ENCODE peak calls at places on chromosomes 5 and 9, in eight cellular contexts. T is A673, D is BJ, O is mammary epithelial cell, V is AG10803, W is WERI-Rb-1, K is choroid plexus epithelial cell, L is lung. F is an unnamed sample.

GRCh38 chr9:77957652-77958051 is 74.0 kb downstream of the GNAQ start:
- DNase-seq in T (no peak), D (no peak), O (peak), V (no peak), W (no peak), K (no peak), L (no peak), F (no peak)

GRCh38 chr5:59600998-59601397 is 292.5 kb downstream of the PDE4D start:
- DNase-seq in T (no peak), D (no peak), O (no peak), V (no peak), W (no peak), K (no peak), L (no peak), F (no peak)

GRCh38 chr5:63555874-63556273 is 406.4 kb downstream of the HTR1A start:
- DNase-seq in T (peak), D (no peak), O (peak), V (no peak), W (no peak), K (no peak), L (no peak), F (no peak)

GRCh38 chr9:104977168-104977567 is 49.2 kb upstream of the ABCA1 start:
- DNase-seq in T (no peak), D (no peak), O (no peak), V (no peak), W (no peak), K (no peak), L (no peak), F (no peak)

GRCh38 chr5:160270704-160271103 is 41.4 kb downstream of the FABP6 start:
- DNase-seq in T (no peak), D (no peak), O (peak), V (no peak), W (no peak), K (no peak), L (no peak), F (no peak)

GRCh38 chr9:125472926-125473701 is 211.5 kb downstream of the GAPVD1 start:
- DNase-seq in T (no peak), D (no peak), O (no peak), V (peak), W (peak), K (peak), L (peak), F (peak)

GRCh38 chr9:136951541-136952353 is at the start of gene LCN12:
- DNase-seq in T (no peak), D (no peak), O (no peak), V (no peak), W (no peak), K (no peak), L (no peak), F (no peak)

GRCh38 chr5:72093231-72093630 is 14.0 kb upstream of the MAP1B start:
- DNase-seq in T (no peak), D (no peak), O (peak), V (no peak), W (no peak), K (peak), L (no peak), F (no peak)

GRCh38 chr5:149804478-149805450 is 74.7 kb downstream of the PPARGC1B start:
- DNase-seq in T (no peak), D (no peak), O (no peak), V (no peak), W (no peak), K (peak), L (no peak), F (peak)

GRCh38 chr5:87004101-87004500 is 263.6 kb upstream of the RASA1 start:
- DNase-seq in T (no peak), D (no peak), O (peak), V (no peak), W (no peak), K (peak), L (no peak), F (no peak)

GRCh38 chr5:14397717-14398116 is 183.9 kb upstream of the OTULINL start:
- DNase-seq in T (no peak), D (peak), O (peak), V (peak), W (no peak), K (peak), L (no peak), F (peak)

GRCh38 chr5:177471610-177472356 is 1.7 kb downstream of the DBN1 start:
- DNase-seq in T (no peak), D (no peak), O (no peak), V (peak), W (no peak), K (peak), L (no peak), F (peak)

GRCh38 chr5:107572800-107573368 is 97.9 kb downstream of the EFNA5 start:
- DNase-seq in T (no peak), D (no peak), O (no peak), V (no peak), W (no peak), K (no peak), L (no peak), F (no peak)

GRCh38 chr9:78692871-78693270 is 395.9 kb downstream of the PSAT1 start:
- DNase-seq in T (no peak), D (no peak), O (no peak), V (peak), W (no peak), K (no peak), L (no peak), F (no peak)

GRCh38 chr5:76393035-76393680 is 9.9 kb upstream of the IQGAP2 start:
- DNase-seq in T (peak), D (no peak), O (no peak), V (no peak), W (no peak), K (no peak), L (no peak), F (no peak)

GRCh38 chr9:110626109-110626829 is 42.3 kb upstream of the MUSK start:
- DNase-seq in T (peak), D (peak), O (peak), V (peak), W (no peak), K (peak), L (no peak), F (peak)

GRCh38 chr5:116881921-116882531 is 307.4 kb upstream of the SEMA6A start:
- DNase-seq in T (no peak), D (no peak), O (no peak), V (no peak), W (no peak), K (no peak), L (peak), F (no peak)

GRCh38 chr5:141084487-141084989 is 9.9 kb upstream of the PCDHB2 start:
- DNase-seq in T (peak), D (peak), O (peak), V (peak), W (peak), K (peak), L (peak), F (peak)

GRCh38 chr5:179293276-179293675 is 52.0 kb downstream of the ADAMTS2 start:
- DNase-seq in T (no peak), D (no peak), O (no peak), V (peak), W (no peak), K (no peak), L (no peak), F (no peak)

GRCh38 chr5:22850981-22851380 is 2.2 kb downstream of the CDH12 start:
- DNase-seq in T (peak), D (no peak), O (no peak), V (no peak), W (no peak), K (peak), L (no peak), F (no peak)

GRCh38 chr5:159405611-159406031 is 75.3 kb upstream of the IL12B start:
- DNase-seq in T (no peak), D (no peak), O (no peak), V (no peak), W (no peak), K (no peak), L (no peak), F (no peak)

GRCh38 chr5:35963381-35963843 is 25.0 kb upstream of the CAPSL start:
- DNase-seq in T (peak), D (no peak), O (peak), V (no peak), W (peak), K (peak), L (no peak), F (peak)

GRCh38 chr5:104049752-104050151 is 487.2 kb upstream of the NUDT12 start:
- DNase-seq in T (no peak), D (no peak), O (no peak), V (no peak), W (no peak), K (no peak), L (no peak), F (no peak)

GRCh38 chr9:13113201-13113600 is 166.3 kb downstream of the MPDZ start:
- DNase-seq in T (no peak), D (peak), O (no peak), V (peak), W (no peak), K (peak), L (no peak), F (peak)

GRCh38 chr9:115653231-115653630 is 500.4 kb upstream of the PAPPA start:
- DNase-seq in T (no peak), D (no peak), O (no peak), V (peak), W (no peak), K (peak), L (no peak), F (peak)

GRCh38 chr9:75918909-75919308 is 28.4 kb downstream of the PCSK5 start:
- DNase-seq in T (no peak), D (no peak), O (no peak), V (no peak), W (no peak), K (peak), L (no peak), F (no peak)

GRCh38 chr5:93156566-93156965 is 424.5 kb downstream of the NR2F1-AS1 start:
- DNase-seq in T (no peak), D (no peak), O (no peak), V (no peak), W (no peak), K (no peak), L (no peak), F (no peak)

GRCh38 chr9:110115868-110116542 is 92.0 kb downstream of the C9orf152 start:
- DNase-seq in T (no peak), D (no peak), O (peak), V (peak), W (no peak), K (peak), L (no peak), F (peak)

GRCh38 chr9:137482094-137482781 is 23.1 kb upstream of the NSMF start:
- DNase-seq in T (no peak), D (peak), O (peak), V (peak), W (no peak), K (peak), L (no peak), F (peak)

GRCh38 chr9:69044226-69045219 is 9.0 kb downstream of the FXN start:
- DNase-seq in T (no peak), D (no peak), O (peak), V (peak), W (no peak), K (peak), L (no peak), F (peak)

GRCh38 chr9:134224130-134224826 is 59.9 kb upstream of the RNU6ATAC start:
- DNase-seq in T (no peak), D (no peak), O (no peak), V (no peak), W (no peak), K (no peak), L (no peak), F (peak)

GRCh38 chr5:178058321-178059012 is 54.9 kb upstream of the N4BP3 start:
- DNase-seq in T (no peak), D (no peak), O (no peak), V (no peak), W (no peak), K (no peak), L (peak), F (no peak)

GRCh38 chr9:108580021-108580439 is 275.8 kb downstream of the ACTL7B start:
- DNase-seq in T (peak), D (no peak), O (peak), V (peak), W (no peak), K (no peak), L (no peak), F (no peak)

GRCh38 chr9:137987244-137988030 is 109.9 kb downstream of the CACNA1B start:
- DNase-seq in T (no peak), D (no peak), O (no peak), V (peak), W (no peak), K (no peak), L (peak), F (no peak)

GRCh38 chr5:1302258-1302657 is 7.4 kb upstream of the TERT start:
- DNase-seq in T (no peak), D (no peak), O (no peak), V (no peak), W (no peak), K (no peak), L (no peak), F (no peak)

GRCh38 chr5:110335361-110336046 is 391.0 kb downstream of the TMEM232 start:
- DNase-seq in T (peak), D (peak), O (no peak), V (peak), W (peak), K (no peak), L (no peak), F (peak)

GRCh38 chr5:111072949-111073682 is 1.6 kb downstream of the TSLP start:
- DNase-seq in T (peak), D (no peak), O (peak), V (no peak), W (peak), K (peak), L (peak), F (peak)

GRCh38 chr9:134220311-134220710 is 55.9 kb upstream of the RNU6ATAC start:
- DNase-seq in T (no peak), D (no peak), O (no peak), V (no peak), W (no peak), K (no peak), L (no peak), F (no peak)

GRCh38 chr5:90503596-90503995 is 25.8 kb downstream of the LYSMD3 start:
- DNase-seq in T (no peak), D (no peak), O (peak), V (no peak), W (no peak), K (no peak), L (no peak), F (no peak)

DNA sequence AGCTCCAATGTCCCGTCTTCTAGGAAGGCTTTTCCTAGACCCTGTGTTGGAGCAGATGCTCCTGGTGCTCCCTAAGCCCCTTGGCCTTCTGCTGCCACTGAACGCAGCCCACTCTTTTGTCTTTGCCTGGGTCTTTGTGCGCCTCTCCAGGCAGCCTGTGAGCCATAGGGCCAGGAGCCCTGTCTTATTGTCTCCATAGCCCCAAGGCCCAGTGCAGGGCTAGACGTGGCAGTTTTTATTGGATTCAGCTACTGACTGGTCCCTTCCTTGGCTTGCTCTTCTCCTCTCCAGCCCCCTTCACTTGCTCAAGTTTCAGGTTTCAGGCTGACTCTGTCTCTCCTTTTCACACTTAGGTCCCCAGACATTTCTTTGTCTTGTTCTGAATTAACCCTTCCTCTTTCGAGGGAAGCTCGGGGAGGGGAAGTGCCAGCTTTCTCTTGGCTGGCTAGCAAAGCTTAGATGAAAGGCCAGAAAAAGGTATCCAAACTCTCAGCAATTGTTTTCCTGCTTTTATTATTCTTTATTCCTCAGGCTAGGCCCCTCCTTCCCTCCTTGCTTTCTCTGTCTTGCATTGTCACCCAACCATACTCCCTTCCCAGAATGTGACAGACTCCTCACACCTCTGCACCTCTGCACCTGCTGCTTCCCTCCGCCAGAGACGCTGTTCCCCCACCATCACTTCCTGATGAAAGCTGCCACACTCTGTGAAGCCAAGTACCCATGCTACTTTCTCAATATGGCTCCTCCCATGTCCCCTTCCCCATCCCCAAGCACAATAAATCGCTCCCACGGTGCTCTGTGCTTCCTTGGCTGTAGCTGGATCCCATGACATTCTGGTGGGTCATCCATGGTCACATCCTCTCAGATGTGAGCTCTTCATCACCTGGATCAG is 101.6 kb upstream of the CPEB4 start:
- DNase-seq in T (no peak), D (no peak), O (no peak), V (no peak), W (no peak), K (no peak), L (no peak), F (no peak)
- TF ChIP-seq CTCF in T (no peak), D (no peak), O (no peak), V (no peak), W (peak), K (no peak), L (no peak), F (no peak)

DNA sequence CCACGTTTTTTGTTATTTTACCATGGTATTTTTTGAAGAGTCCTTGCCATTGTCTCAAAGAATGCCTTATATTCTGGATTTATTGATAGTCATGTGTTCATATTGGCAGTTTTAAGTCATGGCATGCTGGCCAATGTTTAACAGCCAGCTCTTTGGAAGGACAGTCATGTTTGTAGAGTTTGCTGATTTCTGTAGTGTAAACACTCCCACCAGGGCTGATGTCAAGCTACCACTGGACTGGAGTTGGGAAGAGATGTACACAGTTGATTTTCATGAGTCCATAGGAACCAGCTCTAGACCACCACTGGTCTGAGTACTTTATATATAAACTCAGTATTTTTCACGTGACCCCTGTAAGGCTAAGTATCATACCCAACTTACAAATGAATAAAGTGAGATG is 125.2 kb upstream of the DHFR start:
- DNase-seq in T (no peak), D (no peak), O (no peak), V (no peak), W (no peak), K (no peak), L (no peak), F (no peak)
- H3K4me3 ChIP-seq in T (no peak), D (no peak), O (no peak), V (no peak), W (no peak), K (no peak), L (no peak), F (no peak)

DNA sequence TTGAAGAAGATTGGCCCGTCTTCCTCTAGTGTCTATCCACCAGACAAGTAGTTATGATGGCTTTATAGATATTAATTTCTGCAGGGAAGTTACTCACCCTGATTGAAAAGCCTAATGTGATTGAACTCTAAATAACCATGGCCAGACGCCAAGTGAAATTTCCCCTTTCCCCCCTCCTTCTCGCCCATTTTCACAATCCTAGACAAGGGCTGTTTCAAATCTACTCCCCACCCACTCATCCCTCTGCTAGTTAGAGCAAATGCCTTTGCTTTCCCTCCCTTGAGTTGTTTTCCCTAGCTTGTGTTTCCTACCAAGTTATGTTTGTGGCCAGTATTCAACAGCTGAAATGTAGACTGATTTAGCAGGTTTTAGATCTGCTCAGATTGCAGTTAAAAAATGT is 182.4 kb downstream of the TMEM167A start:
- DNase-seq in T (no peak), D (no peak), O (peak), V (no peak), W (no peak), K (peak), L (no peak), F (no peak)
- TF ChIP-seq CTCF in T (no peak), D (no peak), O (no peak), V (no peak), W (no peak), K (no peak), L (no peak), F (no peak)

GRCh38 chr5:119289413-119289812 is 66.4 kb upstream of the TNFAIP8 start:
- DNase-seq in T (no peak), D (no peak), O (no peak), V (no peak), W (peak), K (no peak), L (no peak), F (no peak)
- H3K4me3 ChIP-seq in T (no peak), D (no peak), O (no peak), V (no peak), W (no peak), K (no peak), L (no peak), F (no peak)

DNA sequence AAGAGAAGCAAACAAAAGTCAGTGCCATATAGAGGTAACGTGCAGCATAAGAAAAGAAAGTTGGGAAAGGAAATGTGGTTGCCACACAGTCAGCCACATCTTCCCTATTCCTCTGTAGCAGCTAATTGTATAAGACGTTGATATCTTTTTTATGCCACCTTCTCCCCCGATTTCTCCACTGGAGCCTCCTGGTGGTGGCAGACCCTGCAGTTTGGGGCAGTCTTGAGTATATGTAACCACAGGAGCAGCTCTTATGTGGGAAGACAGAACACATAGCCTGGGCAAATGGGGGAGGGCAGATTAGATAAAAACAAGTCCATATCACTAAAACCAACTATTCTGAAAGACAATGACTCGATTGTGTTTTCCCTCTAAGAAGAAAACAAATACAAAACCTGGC is 99.7 kb downstream of the PLCXD3 start:
- DNase-seq in T (peak), D (no peak), O (no peak), V (no peak), W (no peak), K (no peak), L (no peak), F (no peak)
- TF ChIP-seq CTCF in T (peak), D (no peak), O (no peak), V (no peak), W (no peak), K (peak), L (no peak), F (peak)

GRCh38 chr5:136031713-136032112 is 2.9 kb downstream of the TGFBI start:
- DNase-seq in T (peak), D (no peak), O (no peak), V (peak), W (no peak), K (no peak), L (no peak), F (peak)
- H3K4me3 ChIP-seq in T (no peak), D (no peak), O (no peak), V (peak), W (no peak), K (peak), L (no peak), F (peak)

GRCh38 chr5:151285683-151286082 is 17.9 kb downstream of the SLC36A3 start:
- DNase-seq in T (no peak), D (no peak), O (no peak), V (no peak), W (no peak), K (peak), L (no peak), F (no peak)

GRCh38 chr5:151286246-151286645 is 17.3 kb downstream of the SLC36A3 start:
- DNase-seq in T (no peak), D (no peak), O (no peak), V (no peak), W (no peak), K (no peak), L (no peak), F (no peak)

GRCh38 chr5:151283120-151283825 is 20.3 kb downstream of the SLC36A3 start:
- DNase-seq in T (no peak), D (no peak), O (peak), V (no peak), W (no peak), K (no peak), L (no peak), F (no peak)

GRCh38 chr5:151281001-151281639 is 22.4 kb downstream of the SLC36A3 start:
- DNase-seq in T (no peak), D (no peak), O (no peak), V (no peak), W (no peak), K (no peak), L (no peak), F (no peak)

GRCh38 chr5:151284392-151284967 is 19.1 kb downstream of the SLC36A3 start:
- DNase-seq in T (no peak), D (no peak), O (no peak), V (no peak), W (no peak), K (no peak), L (no peak), F (no peak)
- TF ChIP-seq CTCF in T (peak), D (no peak), O (no peak), V (no peak), W (peak), K (peak), L (no peak), F (peak)